ENCODE peak calls at places on chromosomes 1 and 21, in nine cellular contexts. U is body of pancreas; J is fibroblast of lung; X is left cardiac atrium; Z is thoracic aorta; N is activated effector memory CD4-positive, alpha-beta T cell treated with anti-CD3 and anti-CD28 coated beads, Interleukin-2, amount 50 U/mL, for 16 hours; D is retina; C is cardiac muscle cell; B is heart left ventricle. L is an unnamed sample.

GRCh38 chr1:115220340-115221030 is 117.6 kb downstream of the NGF start:
- DNase-seq in U (no peak), J (peak), X (no peak), Z (no peak), N (no peak), D (no peak), C (peak), B (no peak), L (no peak)

GRCh38 chr1:228793032-228793431 is 57.8 kb downstream of the RHOU start:
- DNase-seq in U (no peak), J (no peak), X (no peak), Z (no peak), N (no peak), D (no peak), C (no peak), B (no peak), L (no peak)

GRCh38 chr1:171583581-171584194 is 38.4 kb upstream of the MYOCOS start:
- DNase-seq in U (no peak), J (peak), X (no peak), Z (no peak), N (no peak), D (no peak), C (no peak), B (no peak), L (no peak)

GRCh38 chr1:239989990-239990389 is 101.7 kb upstream of the FMN2 start:
- DNase-seq in U (no peak), J (no peak), X (no peak), Z (no peak), N (no peak), D (no peak), C (no peak), B (no peak), L (no peak)

GRCh38 chr1:9181990-9182783 is 52.4 kb upstream of the H6PD start:
- DNase-seq in U (peak), J (no peak), X (no peak), Z (no peak), N (no peak), D (peak), C (peak), B (no peak), L (no peak)

GRCh38 chr1:203425668-203425999 is 50.0 kb upstream of the PRELP start:
- DNase-seq in U (no peak), J (peak), X (no peak), Z (no peak), N (no peak), D (no peak), C (no peak), B (no peak), L (no peak)

GRCh38 chr1:12527564-12527963 is 90.4 kb downstream of the DHRS3 start:
- DNase-seq in U (peak), J (no peak), X (no peak), Z (no peak), N (no peak), D (no peak), C (no peak), B (no peak), L (no peak)

GRCh38 chr21:44636209-44637017 is 743 bp upstream of the KRTAP10-10 start:
- DNase-seq in U (no peak), J (no peak), X (no peak), Z (no peak), N (no peak), D (no peak), C (no peak), B (no peak), L (no peak)

GRCh38 chr1:24591781-24592180 is 35.9 kb downstream of the NCMAP start:
- DNase-seq in U (no peak), J (no peak), X (no peak), Z (no peak), N (peak), D (no peak), C (no peak), B (no peak), L (no peak)

GRCh38 chr1:30868833-30869435 is 39.6 kb downstream of the SDC3 start:
- DNase-seq in U (no peak), J (no peak), X (no peak), Z (no peak), N (no peak), D (no peak), C (no peak), B (peak), L (no peak)

GRCh38 chr21:40386301-40386911 is 460.6 kb downstream of the DSCAM start:
- DNase-seq in U (peak), J (peak), X (peak), Z (no peak), N (peak), D (peak), C (peak), B (peak), L (no peak)

GRCh38 chr1:53552146-53552940 is 93.1 kb downstream of the DMRTB1 start:
- DNase-seq in U (peak), J (peak), X (peak), Z (no peak), N (peak), D (no peak), C (no peak), B (peak), L (no peak)

GRCh38 chr1:166944186-166944967 is 31.0 kb downstream of the ILDR2 start:
- DNase-seq in U (no peak), J (peak), X (no peak), Z (no peak), N (no peak), D (no peak), C (peak), B (no peak), L (no peak)

GRCh38 chr21:17513214-17514123 is 626 bp downstream of the CXADR start:
- DNase-seq in U (peak), J (peak), X (peak), Z (no peak), N (peak), D (peak), C (peak), B (no peak), L (no peak)

GRCh38 chr1:176735201-176735600 is 272.2 kb downstream of the PAPPA2 start:
- DNase-seq in U (no peak), J (no peak), X (no peak), Z (no peak), N (no peak), D (no peak), C (no peak), B (no peak), L (no peak)

GRCh38 chr1:54506594-54506993 is 41.4 kb upstream of the ACOT11 start:
- DNase-seq in U (no peak), J (peak), X (no peak), Z (no peak), N (no peak), D (no peak), C (no peak), B (no peak), L (no peak)